ENCODE peak calls at places on chromosomes 5 and 9, in five cellular contexts. K is H1, J is HFF-Myc, U is GM12865, D is suprapubic skin. N is an unnamed sample.

GRCh38 chr9:133779081-133779480 is 40.9 kb upstream of the SARDH start:
- DNase-seq in K (no peak), J (no peak), U (no peak), D (no peak), N (no peak)

GRCh38 chr5:127492854-127493738 is 24.3 kb upstream of the PRRC1 start:
- DNase-seq in K (no peak), J (peak), U (peak), D (no peak), N (peak)

GRCh38 chr5:83035373-83036170 is 41.6 kb downstream of the TMEM167A start:
- DNase-seq in K (no peak), J (no peak), U (no peak), D (no peak), N (no peak)

GRCh38 chr9:137666950-137667670 is 48.3 kb downstream of the EHMT1 start:
- DNase-seq in K (peak), J (no peak), U (peak), D (no peak), N (no peak)

GRCh38 chr5:96714951-96715451 is 52.8 kb downstream of the CAST start:
- DNase-seq in K (no peak), J (no peak), U (peak), D (no peak), N (peak)

GRCh38 chr5:180161420-180162303 is 47.3 kb downstream of the RASGEF1C start:
- DNase-seq in K (no peak), J (no peak), U (no peak), D (no peak), N (peak)

GRCh38 chr5:164139423-164139822 is 634.0 kb downstream of the MAT2B start:
- DNase-seq in K (no peak), J (no peak), U (no peak), D (no peak), N (no peak)

GRCh38 chr9:114223564-114224246 is 68.4 kb downstream of the COL27A1 start:
- DNase-seq in K (no peak), J (no peak), U (no peak), D (no peak), N (peak)

GRCh38 chr5:80958611-80959010 is 1.6 kb upstream of the RASGRF2 start:
- DNase-seq in K (no peak), J (no peak), U (no peak), D (no peak), N (no peak)

GRCh38 chr5:152632380-152632779 is 227.3 kb upstream of the NMUR2 start:
- DNase-seq in K (no peak), J (no peak), U (no peak), D (no peak), N (no peak)

GRCh38 chr9:8815219-8815618 is 1015.6 kb upstream of the DMAC1 start:
- DNase-seq in K (no peak), J (no peak), U (no peak), D (no peak), N (no peak)

GRCh38 chr5:69265931-69266330 is 31.2 kb downstream of the CDK7 start:
- DNase-seq in K (peak), J (no peak), U (peak), D (no peak), N (no peak)

GRCh38 chr9:83698976-83699585 is 8.7 kb downstream of the UBQLN1 start:
- DNase-seq in K (no peak), J (no peak), U (peak), D (no peak), N (no peak)

GRCh38 chr5:100520348-100520747 is 14.8 kb upstream of the FAM174A start:
- DNase-seq in K (no peak), J (no peak), U (no peak), D (no peak), N (no peak)

GRCh38 chr5:145946112-145946861 is 9.9 kb downstream of the SH3RF2 start:
- DNase-seq in K (no peak), J (no peak), U (peak), D (no peak), N (peak)

GRCh38 chr9:120358877-120359276 is 221.1 kb downstream of the CDK5RAP2 start:
- DNase-seq in K (no peak), J (no peak), U (no peak), D (no peak), N (no peak)

GRCh38 chr9:114382951-114383865 is 4.6 kb downstream of the AKNA start:
- DNase-seq in K (no peak), J (no peak), U (peak), D (no peak), N (peak)

GRCh38 chr5:138488481-138488945 is 23.2 kb downstream of the EGR1 start:
- DNase-seq in K (no peak), J (no peak), U (no peak), D (no peak), N (peak)

GRCh38 chr9:129891519-129891918 is 56.3 kb downstream of the USP20 start:
- DNase-seq in K (no peak), J (no peak), U (no peak), D (no peak), N (no peak)

GRCh38 chr5:87137280-87137679 is 130.4 kb upstream of the RASA1 start:
- DNase-seq in K (no peak), J (no peak), U (no peak), D (no peak), N (no peak)

GRCh38 chr9:116868212-116868611 is 181.1 kb downstream of the TRIM32 start:
- DNase-seq in K (no peak), J (no peak), U (no peak), D (no peak), N (no peak)

GRCh38 chr5:129094087-129094923 is at the start of gene ISOC1:
- DNase-seq in K (peak), J (peak), U (peak), D (peak), N (peak)

GRCh38 chr5:75603421-75603820 is 7.8 kb upstream of the ANKDD1B start:
- DNase-seq in K (no peak), J (no peak), U (no peak), D (no peak), N (peak)

GRCh38 chr5:108623826-108624225 is 123.9 kb upstream of the FER start:
- DNase-seq in K (no peak), J (no peak), U (no peak), D (no peak), N (no peak)

GRCh38 chr5:149381986-149382338 is 2.9 kb upstream of the IL17B start:
- DNase-seq in K (peak), J (no peak), U (peak), D (peak), N (peak)

GRCh38 chr5:129448654-129449053 is 11.4 kb upstream of the ADAMTS19 start:
- DNase-seq in K (no peak), J (no peak), U (no peak), D (no peak), N (no peak)

GRCh38 chr5:180817847-180818246 is 15.2 kb upstream of the MGAT1 start:
- DNase-seq in K (no peak), J (no peak), U (no peak), D (no peak), N (no peak)

GRCh38 chr9:133109931-133110650 is 10.9 kb downstream of the RALGDS start:
- DNase-seq in K (no peak), J (no peak), U (no peak), D (peak), N (no peak)

GRCh38 chr5:154972476-154973080 is 31.7 kb downstream of the MRPL22 start:
- DNase-seq in K (no peak), J (peak), U (peak), D (no peak), N (peak)

GRCh38 chr5:66888613-66889012 is 292.4 kb downstream of the MAST4 start:
- DNase-seq in K (no peak), J (no peak), U (no peak), D (no peak), N (no peak)

GRCh38 chr9:5665059-5665458 is 36.2 kb downstream of the RIC1 start:
- DNase-seq in K (no peak), J (no peak), U (no peak), D (no peak), N (no peak)

GRCh38 chr5:181265092-181265671 is 4.2 kb upstream of the TRIM52 start:
- DNase-seq in K (no peak), J (no peak), U (no peak), D (no peak), N (no peak)

GRCh38 chr5:133225671-133226152 is 173.9 kb downstream of the HSPA4 start:
- DNase-seq in K (no peak), J (peak), U (no peak), D (no peak), N (peak)

GRCh38 chr5:674630-675011 is 18.5 kb downstream of the TPPP start:
- DNase-seq in K (no peak), J (no peak), U (no peak), D (peak), N (no peak)

DNA sequence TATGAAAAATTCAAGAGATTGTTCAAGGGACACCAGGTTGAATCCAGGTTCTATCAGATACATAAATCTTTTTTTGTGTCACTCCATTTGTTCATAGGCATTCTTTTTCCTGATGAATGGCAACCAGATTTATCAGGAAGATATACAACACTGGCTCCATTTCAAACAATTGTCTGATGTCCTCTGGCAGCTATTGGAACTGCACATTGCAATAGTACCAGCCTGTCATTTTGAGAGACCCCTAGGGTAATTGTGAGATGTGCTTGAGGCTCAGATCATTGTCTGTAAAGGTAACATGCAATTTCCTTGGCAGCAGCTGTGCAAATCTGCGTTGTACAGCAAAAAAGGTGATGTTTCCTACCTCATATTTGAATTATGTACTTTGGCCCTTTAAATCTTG is 25.9 kb downstream of the KCTD16 start:
- DNase-seq in K (no peak), J (no peak), U (no peak), D (no peak), N (no peak)
- TF ChIP-seq CTCF in K (no peak), J (no peak), U (peak), D (no peak), N (no peak)

DNA sequence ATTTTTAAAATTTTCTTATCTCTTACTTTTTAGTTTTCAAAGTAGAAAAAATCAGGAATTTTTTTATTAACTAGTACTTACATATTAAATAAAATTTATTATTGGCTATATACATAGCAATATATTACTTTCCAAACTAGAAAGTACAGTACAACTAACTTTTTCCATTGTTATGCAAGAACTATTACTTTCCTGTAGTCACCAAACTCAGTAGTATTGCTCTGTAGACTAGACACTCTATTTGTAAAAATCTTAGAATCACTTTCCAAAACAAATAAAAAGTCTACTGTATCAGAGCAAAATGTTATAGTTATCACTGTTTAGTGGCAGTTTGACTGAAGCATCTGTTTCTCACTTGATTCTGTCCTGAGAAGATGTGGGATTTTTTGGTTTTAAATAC is 55.3 kb upstream of the MACIR start:
- DNase-seq in K (no peak), J (no peak), U (no peak), D (no peak), N (no peak)
- H3K4me3 ChIP-seq in K (no peak), J (no peak), U (no peak), D (no peak), N (no peak)

DNA sequence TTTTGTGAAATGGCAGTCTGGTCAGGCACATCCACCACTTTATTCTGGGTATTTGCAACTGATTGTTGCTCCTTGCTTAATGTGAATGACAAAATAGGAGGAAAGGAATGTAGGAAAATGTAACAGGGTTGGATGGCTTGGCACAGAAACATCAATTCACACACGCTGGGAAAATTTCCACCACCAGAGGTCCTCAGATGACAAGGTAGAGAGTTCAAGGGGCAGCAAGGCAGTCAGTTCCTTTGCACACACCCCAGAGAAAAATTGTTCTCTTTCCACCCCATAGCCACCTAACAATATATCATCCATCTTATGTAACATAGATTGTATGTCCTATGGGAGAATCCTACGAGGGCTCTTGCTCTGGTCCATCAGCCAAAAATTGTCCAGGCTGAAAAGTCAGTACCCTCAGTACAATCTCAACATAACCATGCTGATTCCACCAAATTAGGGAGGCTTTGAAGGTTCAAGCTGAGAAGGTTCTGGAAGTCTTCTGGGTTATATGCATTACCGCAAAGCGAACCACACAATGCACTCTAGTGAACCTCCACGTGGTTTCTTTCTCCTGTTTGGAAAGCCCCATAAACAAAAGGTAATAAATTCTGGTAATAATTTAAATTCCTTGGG is 42.1 kb upstream of the AGXT2 start:
- DNase-seq in K (peak), J (peak), U (peak), D (peak), N (peak)
- TF ChIP-seq CTCF in K (peak), J (peak), U (peak), D (peak), N (peak)

DNA sequence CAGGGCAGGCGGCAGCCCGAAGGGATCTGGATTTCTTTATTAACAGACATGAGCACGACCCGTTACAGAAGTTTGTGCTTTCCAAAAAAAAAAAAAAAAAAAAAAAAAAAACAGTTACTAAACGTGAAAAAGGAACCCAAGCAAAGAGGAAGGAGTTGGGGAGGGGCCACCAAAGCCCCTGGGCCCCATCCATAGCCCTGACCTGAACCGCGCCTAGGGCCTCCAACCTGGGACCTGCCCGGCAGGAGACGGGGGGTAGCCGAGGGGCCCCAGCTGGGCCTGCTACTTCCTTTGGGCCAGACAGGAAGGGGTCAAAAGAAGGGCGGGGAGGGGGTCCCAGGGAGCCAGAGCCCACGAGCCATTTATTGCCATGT is 10.0 kb downstream of the PRR7 start:
- DNase-seq in K (no peak), J (no peak), U (no peak), D (peak), N (no peak)
- H3K4me3 ChIP-seq in K (no peak), J (no peak), U (no peak), D (peak), N (no peak)

DNA sequence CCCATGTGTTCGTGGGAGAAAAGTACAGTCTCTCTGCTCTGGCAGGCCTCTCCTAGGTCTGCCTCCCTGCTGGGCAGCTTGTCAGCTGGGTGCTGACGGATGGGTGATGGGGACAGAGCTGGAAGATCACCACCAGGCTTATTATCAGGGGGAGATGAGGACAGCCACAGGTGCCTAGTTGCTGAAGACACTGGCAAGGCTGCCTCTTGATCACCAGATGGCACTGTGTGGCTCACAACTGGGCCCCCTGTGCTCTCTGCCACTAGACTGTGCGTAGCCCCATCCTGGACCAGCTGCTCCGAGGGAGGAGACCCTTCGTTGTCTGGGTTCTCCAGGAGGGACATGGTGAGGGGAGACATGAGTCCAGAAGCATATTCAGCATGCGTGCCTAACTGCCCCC is 73.0 kb downstream of the KIF24 start:
- DNase-seq in K (no peak), J (no peak), U (no peak), D (no peak), N (no peak)
- TF ChIP-seq CTCF in K (peak), J (peak), U (no peak), D (no peak), N (peak)

GRCh38 chr5:14185336-14186131 is 42.4 kb downstream of the TRIO start:
- DNase-seq in K (no peak), J (no peak), U (no peak), D (no peak), N (peak)
- H3K4me3 ChIP-seq in K (no peak), J (peak), U (no peak), D (no peak), N (no peak)

GRCh38 chr5:34915139-34915855 is at the start of the genes BRIX1 and RAD1:
- DNase-seq in K (peak), J (peak), U (peak), D (peak), N (peak)

GRCh38 chr5:34916518-34916917 is 1.0 kb downstream of the BRIX1 start:
- DNase-seq in K (no peak), J (no peak), U (no peak), D (no peak), N (no peak)

GRCh38 chr5:34915856-34916192 is 313 bp downstream of the BRIX1 start:
- DNase-seq in K (no peak), J (no peak), U (peak), D (no peak), N (no peak)

GRCh38 chr5:34919077-34919476 is 3.6 kb downstream of the BRIX1 start:
- DNase-seq in K (no peak), J (no peak), U (no peak), D (no peak), N (no peak)

DNA sequence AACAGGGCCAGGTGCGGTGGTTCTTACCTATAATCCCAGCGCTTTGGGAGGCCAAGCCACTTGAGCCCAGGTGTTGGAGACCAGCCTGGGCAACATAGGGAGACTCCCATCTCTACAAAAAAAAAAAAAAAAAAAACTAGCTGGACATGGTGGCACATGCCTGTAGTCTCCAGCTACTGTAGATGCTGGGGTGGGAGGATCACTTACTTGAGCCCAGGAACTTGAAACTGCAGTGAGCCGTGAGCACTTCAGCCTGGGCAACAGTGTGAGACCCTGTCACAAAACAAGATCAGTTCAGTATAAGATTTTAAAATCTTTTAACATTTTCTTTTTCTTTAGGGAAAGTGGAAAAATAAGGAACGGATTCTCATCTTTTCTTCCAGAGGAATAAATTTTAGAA is 2.5 kb downstream of the BRIX1 start:
- DNase-seq in K (no peak), J (no peak), U (no peak), D (no peak), N (no peak)
- TF ChIP-seq CTCF in K (no peak), J (no peak), U (no peak), D (no peak), N (no peak)

DNA sequence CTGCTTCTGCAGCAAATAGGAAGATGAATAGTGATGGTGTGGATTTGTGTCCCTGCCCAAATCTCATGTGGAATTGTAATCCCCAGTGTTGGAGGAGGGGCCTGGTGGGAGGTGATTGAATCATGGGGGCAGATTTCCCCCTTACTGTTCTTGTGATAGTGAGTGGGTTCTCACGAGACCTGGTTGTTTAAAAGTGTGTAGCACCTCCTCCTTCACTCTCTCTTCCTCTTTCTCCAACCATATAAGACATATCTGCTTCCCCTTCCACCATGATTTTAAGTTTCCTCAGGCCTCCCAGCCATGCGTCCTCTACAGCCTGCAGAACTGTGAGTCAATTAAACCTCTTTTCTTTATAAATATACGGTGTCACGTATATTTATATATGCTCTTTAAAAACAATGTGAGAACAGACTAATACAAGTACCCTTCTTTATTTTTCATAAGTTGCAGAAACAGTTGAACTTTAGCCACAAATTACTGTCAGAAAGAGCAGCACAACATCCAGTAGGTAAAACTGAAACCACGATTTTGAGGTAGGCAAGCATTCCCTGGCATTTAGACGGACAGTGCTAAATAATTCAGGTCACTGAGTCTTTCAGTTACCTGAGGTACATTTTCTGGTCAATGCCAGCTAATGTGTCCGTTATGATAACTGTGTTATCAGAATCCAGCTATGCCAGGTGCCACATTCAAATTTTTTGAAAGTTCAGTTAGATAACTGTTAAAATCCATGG is 79.3 kb upstream of the SPEF2 start:
- DNase-seq in K (no peak), J (no peak), U (no peak), D (no peak), N (no peak)
- H3K4me3 ChIP-seq in K (no peak), J (no peak), U (no peak), D (no peak), N (no peak)

GRCh38 chr5:14946813-14947640 is 75.4 kb upstream of the ANKH start:
- DNase-seq in K (no peak), J (no peak), U (peak), D (no peak), N (no peak)
- TF ChIP-seq CTCF in K (peak), J (peak), U (peak), D (peak), N (peak)

N was measured in fibroblast of villous mesenchyme.